ENCODE peak calls at places on chromosomes 3 and 15, in seven cellular contexts. One of them, this sample, is unnamed.

GRCh38 chr15:100671858-100672543 is 69.6 kb downstream of the ASB7 start:
- DNase-seq in brain microvascular endothelial cell: peak; percentile 33
- DNase-seq in K562: peak; percentile 63
- DNase-seq in psoas muscle: no peak
- DNase-seq in mesothelial cell of epicardium: no peak
- DNase-seq in neural progenitor cell: peak; percentile 53
- DNase-seq in tibial artery: no peak
- DNase-seq in this sample: no peak

GRCh38 chr3:80232760-80233159 is 465.0 kb upstream of the ROBO1 start:
- DNase-seq in tibial artery: no peak
- DNase-seq in neural progenitor cell: no peak
- DNase-seq in psoas muscle: no peak
- DNase-seq in mesothelial cell of epicardium: no peak
- DNase-seq in K562: no peak
- DNase-seq in brain microvascular endothelial cell: peak; percentile 97
- DNase-seq in this sample: no peak

GRCh38 chr3:48466386-48467109 is 20.0 kb downstream of the ATRIP start:
- DNase-seq in psoas muscle: peak; percentile 68
- DNase-seq in neural progenitor cell: no peak
- DNase-seq in K562: no peak
- DNase-seq in mesothelial cell of epicardium: no peak
- DNase-seq in tibial artery: no peak
- DNase-seq in brain microvascular endothelial cell: no peak
- DNase-seq in this sample: no peak

GRCh38 chr3:14133188-14133800 is 8.4 kb downstream of the TMEM43 start:
- DNase-seq in psoas muscle: no peak
- DNase-seq in mesothelial cell of epicardium: no peak
- DNase-seq in K562: no peak
- DNase-seq in tibial artery: no peak
- DNase-seq in neural progenitor cell: no peak
- DNase-seq in brain microvascular endothelial cell: no peak
- DNase-seq in this sample: peak; percentile 84

GRCh38 chr15:53844634-53845033 is 85.2 kb upstream of the WDR72 start:
- DNase-seq in psoas muscle: no peak
- DNase-seq in brain microvascular endothelial cell: no peak
- DNase-seq in neural progenitor cell: no peak
- DNase-seq in mesothelial cell of epicardium: no peak
- DNase-seq in K562: no peak
- DNase-seq in tibial artery: no peak
- DNase-seq in this sample: no peak

GRCh38 chr15:31265090-31265870 is 61.4 kb upstream of the KLF13 start:
- DNase-seq in psoas muscle: peak; percentile 41
- DNase-seq in brain microvascular endothelial cell: no peak
- DNase-seq in K562: no peak
- DNase-seq in mesothelial cell of epicardium: no peak
- DNase-seq in neural progenitor cell: peak; percentile 9
- DNase-seq in tibial artery: peak; percentile 13
- DNase-seq in this sample: peak; percentile 81

GRCh38 chr3:195715583-195716266 is 5.1 kb upstream of the MUC20 start:
- DNase-seq in psoas muscle: no peak
- DNase-seq in tibial artery: no peak
- DNase-seq in neural progenitor cell: no peak
- DNase-seq in K562: no peak
- DNase-seq in mesothelial cell of epicardium: no peak
- DNase-seq in brain microvascular endothelial cell: no peak
- DNase-seq in this sample: peak; percentile 39

GRCh38 chr3:145623349-145623748 is 537.6 kb downstream of the PLOD2 start:
- DNase-seq in mesothelial cell of epicardium: no peak
- DNase-seq in brain microvascular endothelial cell: no peak
- DNase-seq in tibial artery: no peak
- DNase-seq in K562: no peak
- DNase-seq in neural progenitor cell: no peak
- DNase-seq in psoas muscle: no peak
- DNase-seq in this sample: no peak

GRCh38 chr3:177777699-177778098 is 580.4 kb upstream of the TBL1XR1 start:
- DNase-seq in tibial artery: no peak
- DNase-seq in neural progenitor cell: peak; percentile 49
- DNase-seq in mesothelial cell of epicardium: no peak
- DNase-seq in brain microvascular endothelial cell: peak; percentile 51
- DNase-seq in psoas muscle: peak; percentile 71
- DNase-seq in K562: peak; percentile 54
- DNase-seq in this sample: no peak

GRCh38 chr3:79032686-79033318 is 735.0 kb downstream of the ROBO1 start:
- DNase-seq in psoas muscle: no peak
- DNase-seq in tibial artery: no peak
- DNase-seq in neural progenitor cell: peak; percentile 65
- DNase-seq in mesothelial cell of epicardium: no peak
- DNase-seq in brain microvascular endothelial cell: peak; percentile 39
- DNase-seq in K562: no peak
- DNase-seq in this sample: no peak

GRCh38 chr15:92074646-92075045 is 221.1 kb downstream of the SLCO3A1 start:
- DNase-seq in psoas muscle: peak; percentile 75
- DNase-seq in mesothelial cell of epicardium: no peak
- DNase-seq in tibial artery: no peak
- DNase-seq in brain microvascular endothelial cell: no peak
- DNase-seq in K562: no peak
- DNase-seq in neural progenitor cell: no peak
- DNase-seq in this sample: no peak

GRCh38 chr15:101115318-101115886 is 136.4 kb downstream of the CHSY1 start:
- DNase-seq in tibial artery: no peak
- DNase-seq in neural progenitor cell: no peak
- DNase-seq in K562: no peak
- DNase-seq in mesothelial cell of epicardium: no peak
- DNase-seq in brain microvascular endothelial cell: no peak
- DNase-seq in psoas muscle: no peak
- DNase-seq in this sample: no peak

GRCh38 chr15:34327906-34328305 is 9.7 kb downstream of the SLC12A6 start:
- DNase-seq in brain microvascular endothelial cell: no peak
- DNase-seq in neural progenitor cell: no peak
- DNase-seq in mesothelial cell of epicardium: no peak
- DNase-seq in tibial artery: no peak
- DNase-seq in psoas muscle: no peak
- DNase-seq in K562: no peak
- DNase-seq in this sample: no peak

GRCh38 chr15:70342141-70342540 is 244.4 kb upstream of the TLE3 start:
- DNase-seq in mesothelial cell of epicardium: no peak
- DNase-seq in K562: no peak
- DNase-seq in neural progenitor cell: no peak
- DNase-seq in psoas muscle: no peak
- DNase-seq in brain microvascular endothelial cell: no peak
- DNase-seq in tibial artery: no peak
- DNase-seq in this sample: no peak

DNA sequence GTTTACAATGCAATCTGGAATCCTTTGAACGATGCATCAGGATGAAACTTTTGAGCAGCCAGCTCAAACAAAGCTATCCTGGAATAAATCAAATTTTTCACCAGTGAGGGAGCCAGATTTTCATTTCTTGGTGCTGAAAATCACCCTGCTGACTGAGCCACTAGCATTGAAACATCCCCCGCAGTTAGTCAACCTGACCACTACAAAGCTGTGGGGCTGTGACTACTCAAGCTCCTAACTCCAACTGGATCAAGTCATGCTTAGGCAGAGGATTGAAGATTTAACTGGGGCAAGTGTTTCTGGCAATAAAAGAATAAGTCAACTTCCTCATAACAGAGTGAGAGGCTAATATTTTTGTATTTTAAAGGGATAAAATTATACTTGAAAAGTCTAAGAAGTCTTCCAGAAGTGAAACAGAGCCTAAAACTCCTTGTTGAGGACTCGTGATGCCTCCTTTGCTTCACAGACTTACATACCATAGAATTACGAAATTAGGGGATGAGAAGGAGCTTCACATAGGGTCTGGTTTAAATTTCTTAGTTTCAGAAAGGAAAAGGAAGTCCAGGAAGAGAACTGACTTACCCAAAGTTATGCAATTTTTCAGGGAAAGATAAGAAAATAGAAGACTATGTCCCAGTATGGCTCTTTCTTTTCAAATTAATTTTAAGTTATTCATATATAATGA is 177.8 kb downstream of the SERPINI1 start:
- DNase-seq in psoas muscle: no peak
- DNase-seq in brain microvascular endothelial cell: peak; percentile 35
- DNase-seq in neural progenitor cell: peak; percentile 48
- DNase-seq in tibial artery: no peak
- DNase-seq in mesothelial cell of epicardium: no peak
- DNase-seq in K562: no peak
- DNase-seq in this sample: no peak
- TF ChIP-seq CTCF in psoas muscle: no peak
- TF ChIP-seq CTCF in brain microvascular endothelial cell: peak; percentile 47
- TF ChIP-seq CTCF in neural progenitor cell: peak; percentile 32
- TF ChIP-seq CTCF in tibial artery: no peak
- TF ChIP-seq CTCF in mesothelial cell of epicardium: no peak
- TF ChIP-seq CTCF in K562: no peak
- TF ChIP-seq CTCF in this sample: no peak

GRCh38 chr15:60790641-60791040 is 311.7 kb upstream of the ICE2 start:
- DNase-seq in tibial artery: no peak
- DNase-seq in psoas muscle: no peak
- DNase-seq in K562: no peak
- DNase-seq in mesothelial cell of epicardium: no peak
- DNase-seq in brain microvascular endothelial cell: no peak
- DNase-seq in neural progenitor cell: no peak
- DNase-seq in this sample: no peak

GRCh38 chr15:60791216-60791615 is 312.3 kb upstream of the ICE2 start:
- DNase-seq in psoas muscle: no peak
- DNase-seq in neural progenitor cell: no peak
- DNase-seq in tibial artery: no peak
- DNase-seq in mesothelial cell of epicardium: no peak
- DNase-seq in K562: no peak
- DNase-seq in brain microvascular endothelial cell: no peak
- DNase-seq in this sample: no peak

GRCh38 chr15:60784855-60785254 is 305.9 kb upstream of the ICE2 start:
- DNase-seq in psoas muscle: no peak
- DNase-seq in brain microvascular endothelial cell: no peak
- DNase-seq in K562: no peak
- DNase-seq in neural progenitor cell: no peak
- DNase-seq in mesothelial cell of epicardium: no peak
- DNase-seq in tibial artery: no peak
- DNase-seq in this sample: no peak

GRCh38 chr15:60788514-60789091 is 309.7 kb upstream of the ICE2 start:
- DNase-seq in psoas muscle: no peak
- DNase-seq in mesothelial cell of epicardium: no peak
- DNase-seq in neural progenitor cell: no peak
- DNase-seq in K562: no peak
- DNase-seq in tibial artery: no peak
- DNase-seq in brain microvascular endothelial cell: no peak
- DNase-seq in this sample: no peak

DNA sequence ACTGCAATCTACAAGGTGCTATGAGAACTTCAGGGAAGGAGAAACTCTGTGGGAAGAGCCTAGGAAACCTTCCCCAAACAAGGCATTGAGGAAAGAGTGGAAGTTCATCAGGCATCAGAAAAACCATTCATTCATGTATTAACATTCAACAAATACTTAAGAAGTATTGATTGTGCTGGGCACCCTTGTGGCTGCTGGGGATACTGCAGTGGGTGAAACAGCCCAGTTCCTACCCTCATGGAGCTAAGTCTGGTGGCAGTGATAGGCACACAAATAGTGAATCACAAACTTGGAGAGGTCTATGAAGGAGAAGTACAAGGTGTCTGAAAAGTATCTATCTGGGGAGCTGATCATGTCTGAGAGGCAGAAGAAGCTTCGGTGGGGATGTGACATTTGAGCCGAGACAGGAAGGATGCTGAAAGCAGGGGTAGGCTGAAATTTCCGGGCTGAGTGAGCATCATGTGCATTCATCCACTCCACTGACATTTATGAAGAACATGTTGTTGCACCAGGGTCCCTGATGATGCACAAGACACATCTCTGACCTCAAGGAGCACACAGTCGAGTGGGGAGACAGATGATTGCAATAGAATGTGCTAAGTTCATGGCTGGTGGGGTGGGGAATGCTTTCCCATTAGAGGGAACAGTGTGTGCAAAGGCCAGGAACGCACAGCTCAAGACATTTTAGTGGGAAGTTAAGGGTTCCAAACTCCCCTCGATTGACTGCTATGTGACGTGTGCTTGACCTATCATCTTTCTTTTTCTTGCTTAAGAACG is 309.0 kb upstream of the ICE2 start:
- DNase-seq in brain microvascular endothelial cell: peak; percentile 33
- DNase-seq in K562: no peak
- DNase-seq in psoas muscle: no peak
- DNase-seq in mesothelial cell of epicardium: no peak
- DNase-seq in neural progenitor cell: no peak
- DNase-seq in tibial artery: no peak
- DNase-seq in this sample: no peak
- TF ChIP-seq CTCF in brain microvascular endothelial cell: peak; percentile 70
- TF ChIP-seq CTCF in K562: no peak
- TF ChIP-seq CTCF in psoas muscle: peak; percentile 22
- TF ChIP-seq CTCF in mesothelial cell of epicardium: peak; percentile 34
- TF ChIP-seq CTCF in neural progenitor cell: peak; percentile 50
- TF ChIP-seq CTCF in tibial artery: no peak
- TF ChIP-seq CTCF in this sample: peak; percentile 50

DNA sequence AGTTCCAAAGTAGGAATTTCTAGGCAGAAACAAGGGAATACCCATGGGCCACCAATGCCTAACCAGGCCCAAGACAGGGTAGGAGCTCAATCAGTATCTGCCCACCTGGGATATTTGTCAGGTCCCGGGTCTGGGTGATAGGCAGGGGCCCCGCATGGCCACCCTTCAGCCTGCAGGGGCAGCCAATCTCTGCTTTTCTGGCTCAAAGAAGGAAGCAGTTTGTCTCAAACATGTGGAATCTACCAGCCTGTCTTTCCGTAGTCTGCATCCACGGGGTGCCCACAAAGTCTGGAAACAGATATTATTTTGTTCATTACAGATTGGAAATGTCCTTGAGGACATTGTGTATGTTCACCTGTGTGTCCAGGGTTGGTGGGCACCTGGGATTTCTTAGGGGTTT is 56.2 kb downstream of the CEMIP start:
- DNase-seq in neural progenitor cell: peak; percentile 30
- DNase-seq in brain microvascular endothelial cell: no peak
- DNase-seq in K562: no peak
- DNase-seq in psoas muscle: no peak
- DNase-seq in mesothelial cell of epicardium: no peak
- DNase-seq in tibial artery: no peak
- DNase-seq in this sample: no peak
- TF ChIP-seq CTCF in neural progenitor cell: peak; percentile 40
- TF ChIP-seq CTCF in brain microvascular endothelial cell: peak; percentile 44
- TF ChIP-seq CTCF in K562: no peak
- TF ChIP-seq CTCF in psoas muscle: no peak
- TF ChIP-seq CTCF in mesothelial cell of epicardium: no peak
- TF ChIP-seq CTCF in tibial artery: no peak
- TF ChIP-seq CTCF in this sample: peak; percentile 43

DNA sequence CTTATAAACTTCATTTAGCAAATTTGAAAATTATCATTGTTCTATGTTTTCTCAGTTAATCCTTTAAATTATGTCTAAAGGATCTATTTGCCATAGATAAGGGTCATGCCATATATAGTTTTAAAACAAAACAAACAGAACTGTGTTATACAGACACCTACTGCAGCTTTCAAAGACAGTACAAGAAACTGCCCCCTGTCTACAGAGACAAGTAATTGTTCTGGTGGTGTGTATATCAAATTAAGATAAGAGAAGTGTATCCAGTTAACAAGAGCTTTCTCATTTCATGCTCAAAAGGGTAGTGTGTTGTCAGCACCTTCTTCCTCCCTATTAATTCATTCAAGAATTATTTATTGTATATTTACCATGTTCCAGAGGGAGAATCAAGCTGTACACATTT is 201.2 kb downstream of the FMN1 start:
- DNase-seq in mesothelial cell of epicardium: no peak
- DNase-seq in neural progenitor cell: peak; percentile 33
- DNase-seq in psoas muscle: no peak
- DNase-seq in brain microvascular endothelial cell: no peak
- DNase-seq in K562: no peak
- DNase-seq in tibial artery: no peak
- DNase-seq in this sample: no peak
- TF ChIP-seq CTCF in mesothelial cell of epicardium: no peak
- TF ChIP-seq CTCF in neural progenitor cell: peak; percentile 58
- TF ChIP-seq CTCF in psoas muscle: no peak
- TF ChIP-seq CTCF in brain microvascular endothelial cell: peak; percentile 42
- TF ChIP-seq CTCF in K562: no peak
- TF ChIP-seq CTCF in tibial artery: no peak
- TF ChIP-seq CTCF in this sample: peak; percentile 76

This sample was measured in chondrocyte.